ENCODE peak calls at places on chromosomes 13 and 19, in four cellular contexts. P, U, S and A are unnamed samples.

GRCh38 chr13:39809466-39809865 is 154.0 kb downstream of the COG6 start:
- DNase-seq in S (no peak), P (no peak), U (no peak), A (no peak)

GRCh38 chr13:104314926-104315535 is 1248.8 kb upstream of the SLC10A2 start:
- DNase-seq in P (no peak), U (no peak), S (no peak), A (no peak)

GRCh38 chr13:114151565-114152284 is 19.3 kb upstream of the RASA3 start:
- DNase-seq in P (no peak), S (peak), U (no peak), A (peak)

GRCh38 chr13:24746618-24747247 is 17.2 kb upstream of the RNF17 start:
- DNase-seq in U (no peak), P (no peak), S (no peak), A (no peak)

GRCh38 chr13:45398862-45399261 is 19.3 kb downstream of the SLC25A30 start:
- DNase-seq in P (no peak), U (no peak), S (no peak), A (peak)

GRCh38 chr19:8366121-8366581 is 2.2 kb downstream of the ANGPTL4 start:
- DNase-seq in U (no peak), S (no peak), P (no peak), A (no peak)

GRCh38 chr19:32817913-32818476 is 51.6 kb downstream of the SLC7A9 start:
- DNase-seq in U (no peak), S (no peak), P (no peak), A (no peak)

GRCh38 chr13:25141042-25141441 is 31.0 kb downstream of the AMER2 start:
- DNase-seq in P (no peak), U (no peak), S (no peak), A (no peak)

GRCh38 chr19:19142347-19142746 is 4.1 kb upstream of the TMEM161A start:
- DNase-seq in S (no peak), P (no peak), U (no peak), A (no peak)

GRCh38 chr19:11342429-11342828 is 3.0 kb upstream of the RAB3D start:
- DNase-seq in U (no peak), S (no peak), P (no peak), A (no peak)

GRCh38 chr13:110403315-110403714 is 96.2 kb downstream of the COL4A2 start:
- DNase-seq in S (no peak), U (no peak), P (no peak), A (no peak)

GRCh38 chr13:50893211-50893852 is 16.3 kb upstream of the RNASEH2B start:
- DNase-seq in P (no peak), U (no peak), S (no peak), A (peak)

GRCh38 chr13:94660695-94661324 is 51.5 kb downstream of the SOX21 start:
- DNase-seq in S (no peak), U (no peak), P (no peak), A (no peak)

GRCh38 chr13:50942630-50943311 is 33.2 kb downstream of the RNASEH2B start:
- DNase-seq in U (no peak), S (no peak), P (no peak), A (no peak)

GRCh38 chr13:110343241-110343865 is 36.3 kb downstream of the COL4A2 start:
- DNase-seq in S (no peak), U (no peak), P (no peak), A (no peak)

GRCh38 chr19:35116085-35116801 is 620 bp downstream of the FXYD3 start:
- DNase-seq in S (no peak), U (no peak), P (no peak), A (no peak)

GRCh38 chr19:34323433-34324204 is 41.4 kb upstream of the GPI start:
- DNase-seq in S (no peak), U (no peak), P (no peak), A (no peak)

GRCh38 chr13:91817250-91817649 is 418.8 kb downstream of the GPC5 start:
- DNase-seq in S (no peak), U (no peak), P (no peak), A (no peak)

GRCh38 chr13:51282322-51282721 is 57.2 kb upstream of the SERPINE3 start:
- DNase-seq in P (no peak), S (no peak), U (no peak), A (no peak)

GRCh38 chr19:30666301-30666803 is 294.2 kb downstream of the ZNF536 start:
- DNase-seq in U (peak), S (no peak), P (no peak), A (no peak)

GRCh38 chr13:27174766-27175455 is 3.3 kb upstream of the USP12 start:
- DNase-seq in U (no peak), P (no peak), S (no peak), A (no peak)

GRCh38 chr13:114199961-114200672 is 21.1 kb downstream of the CFAP97D2 start:
- DNase-seq in P (no peak), S (no peak), U (no peak), A (no peak)

GRCh38 chr13:51624207-51624606 is 39.9 kb downstream of the WDFY2 start:
- DNase-seq in U (no peak), P (no peak), S (no peak), A (no peak)

GRCh38 chr19:46717034-46717715 is at the start of gene PRKD2:
- DNase-seq in S (peak), P (no peak), U (peak), A (peak)

GRCh38 chr13:93614776-93615175 is 388.2 kb downstream of the GPC6 start:
- DNase-seq in P (no peak), S (no peak), U (no peak), A (no peak)

GRCh38 chr19:30046522-30046921 is 104.5 kb downstream of the URI1 start:
- DNase-seq in P (no peak), S (no peak), U (no peak), A (no peak)

GRCh38 chr19:7869453-7869909 is 4.7 kb downstream of the PRR36 start:
- DNase-seq in U (peak), P (no peak), S (peak), A (peak)

GRCh38 chr19:55652311-55653078 is 2.3 kb upstream of the U2AF2 start:
- DNase-seq in P (no peak), U (peak), S (no peak), A (no peak)

GRCh38 chr13:96252903-96253302 is 163.0 kb downstream of the HS6ST3 start:
- DNase-seq in P (no peak), S (no peak), U (no peak), A (no peak)

GRCh38 chr19:13036366-13036976 is 41.2 kb downstream of the NFIX start:
- DNase-seq in U (no peak), P (no peak), S (peak), A (no peak)

GRCh38 chr13:90968510-90968909 is 379.0 kb upstream of the MIR17HG start:
- DNase-seq in U (no peak), S (no peak), P (no peak), A (no peak)

GRCh38 chr13:46315491-46316075 is 71.5 kb downstream of the RUBCNL start:
- DNase-seq in U (no peak), P (no peak), S (no peak), A (no peak)

GRCh38 chr19:32542477-32543106 is 38.4 kb upstream of the PDCD5 start:
- DNase-seq in S (no peak), P (no peak), U (no peak), A (no peak)

GRCh38 chr13:52652170-52652979 is at the start of gene SUGT1:
- DNase-seq in U (peak), S (peak), P (no peak), A (peak)

GRCh38 chr19:48659768-48660167 is 13.0 kb downstream of the NTN5 start:
- DNase-seq in U (no peak), S (no peak), P (no peak), A (no peak)

GRCh38 chr19:2578391-2578826 is 102.5 kb downstream of the GADD45B start:
- DNase-seq in U (no peak), S (peak), P (no peak), A (no peak)
- H3K27ac ChIP-seq in U (peak), S (peak), P (peak), A (no peak)

DNA sequence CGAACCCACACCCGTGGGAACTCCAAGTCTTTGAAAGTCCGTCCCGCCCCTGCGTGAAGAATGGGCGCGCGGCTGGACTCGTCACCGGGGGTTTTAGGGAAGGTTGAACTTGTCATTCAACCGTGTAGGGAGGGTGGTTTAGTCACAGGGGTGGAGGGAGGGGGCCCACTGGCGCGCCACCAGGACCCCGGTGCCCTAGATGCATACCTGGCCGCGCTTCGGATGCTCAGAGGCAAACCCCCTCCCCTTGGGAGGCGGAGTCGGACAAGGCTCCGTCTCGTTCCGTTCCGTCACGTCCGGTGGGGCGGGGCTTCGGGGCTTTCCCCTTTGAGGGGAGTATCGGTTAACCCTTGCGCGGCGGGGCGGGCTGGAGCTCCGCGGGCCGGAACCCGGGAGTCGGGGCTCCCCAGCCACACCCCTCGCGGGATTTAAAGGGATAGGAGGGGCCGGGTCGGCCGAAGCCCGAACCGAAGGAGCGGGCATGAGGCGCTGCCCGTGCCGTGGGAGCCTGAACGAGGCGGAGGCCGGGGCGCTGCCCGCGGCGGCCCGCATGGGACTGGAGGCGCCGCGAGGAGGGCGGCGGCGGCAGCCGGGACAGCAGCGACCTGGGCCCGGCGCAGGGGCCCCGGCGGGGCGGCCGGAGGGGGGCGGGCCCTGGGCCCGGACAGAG is at the start of the genes COQ8B and ITPKC:
- DNase-seq in S (peak), P (peak), U (peak), A (peak)
- H3K27ac ChIP-seq in S (peak), P (peak), U (peak), A (peak)

GRCh38 chr19:2333807-2334211 is 5.3 kb downstream of the SPPL2B start:
- DNase-seq in S (no peak), P (no peak), U (no peak), A (no peak)

GRCh38 chr19:2330632-2331284 is 2.3 kb downstream of the SPPL2B start:
- DNase-seq in P (no peak), U (no peak), S (no peak), A (no peak)

GRCh38 chr19:2333027-2333806 is 4.7 kb downstream of the SPPL2B start:
- DNase-seq in P (no peak), S (no peak), U (no peak), A (peak)

GRCh38 chr19:2331601-2332246 is 3.2 kb downstream of the SPPL2B start:
- DNase-seq in S (no peak), U (no peak), P (no peak), A (no peak)

DNA sequence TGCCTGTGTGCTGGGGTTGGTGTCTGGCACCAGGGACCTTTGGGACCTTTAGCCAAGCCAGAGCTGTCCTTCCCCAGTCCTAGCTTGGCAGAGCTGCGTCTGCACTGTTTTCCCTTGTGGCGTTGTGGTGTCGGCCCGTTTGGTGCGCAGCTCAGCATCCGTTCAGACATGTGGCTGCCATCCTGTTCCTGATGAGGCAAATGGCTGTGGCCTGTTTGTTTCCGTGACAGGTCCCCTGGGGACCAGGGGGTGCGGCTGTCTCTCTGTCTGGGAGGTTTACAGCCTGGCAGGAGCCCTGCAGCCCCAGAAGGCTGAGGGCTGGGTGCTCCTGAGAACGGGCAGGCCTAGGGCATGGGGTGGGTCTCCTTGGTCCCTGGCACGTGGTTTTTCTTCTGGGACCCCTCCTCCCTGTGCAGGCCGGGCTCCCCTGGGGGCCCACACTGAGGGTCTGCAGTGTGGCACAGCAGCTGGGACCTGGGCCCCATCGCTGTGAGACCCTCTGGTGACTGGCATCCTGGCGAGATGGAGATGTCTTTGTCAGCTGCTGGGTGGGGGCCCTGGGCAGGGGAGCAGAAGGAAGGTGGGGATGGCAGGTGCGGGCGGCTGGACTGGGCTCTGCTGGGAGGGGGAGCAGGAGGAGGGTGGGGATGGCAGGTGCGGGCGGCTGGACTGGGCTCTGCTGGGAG is 4.0 kb downstream of the SPPL2B start:
- DNase-seq in P (no peak), U (no peak), S (no peak), A (no peak)
- H3K27ac ChIP-seq in P (no peak), U (no peak), S (no peak), A (no peak)

DNA sequence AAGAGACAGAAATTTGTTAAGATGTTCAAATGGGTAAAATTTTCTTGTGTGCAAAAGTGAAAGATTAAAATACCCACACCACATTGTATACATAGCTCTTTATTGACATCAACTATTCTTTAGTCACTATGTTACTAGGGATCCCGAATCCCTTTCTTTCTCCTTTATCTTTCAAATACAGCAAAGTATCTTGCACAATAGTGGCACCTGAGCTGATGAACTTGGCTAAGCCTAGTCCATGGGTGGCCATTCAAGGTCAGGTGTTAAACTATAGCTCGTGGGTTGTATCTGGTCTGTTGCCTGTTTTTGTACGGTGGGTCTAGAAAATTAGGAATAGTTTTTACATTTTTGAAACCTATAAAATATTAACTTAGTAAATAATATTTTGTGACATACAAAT is 210.9 kb downstream of the SLITRK6 start:
- DNase-seq in P (no peak), U (no peak), S (no peak), A (no peak)
- H3K27ac ChIP-seq in P (no peak), U (no peak), S (no peak), A (no peak)

GRCh38 chr19:9819590-9819898 is 665 bp upstream of the FBXL12 start:
- DNase-seq in U (no peak), P (no peak), S (no peak), A (no peak)
- H3K27ac ChIP-seq in U (no peak), P (peak), S (peak), A (peak)

DNA sequence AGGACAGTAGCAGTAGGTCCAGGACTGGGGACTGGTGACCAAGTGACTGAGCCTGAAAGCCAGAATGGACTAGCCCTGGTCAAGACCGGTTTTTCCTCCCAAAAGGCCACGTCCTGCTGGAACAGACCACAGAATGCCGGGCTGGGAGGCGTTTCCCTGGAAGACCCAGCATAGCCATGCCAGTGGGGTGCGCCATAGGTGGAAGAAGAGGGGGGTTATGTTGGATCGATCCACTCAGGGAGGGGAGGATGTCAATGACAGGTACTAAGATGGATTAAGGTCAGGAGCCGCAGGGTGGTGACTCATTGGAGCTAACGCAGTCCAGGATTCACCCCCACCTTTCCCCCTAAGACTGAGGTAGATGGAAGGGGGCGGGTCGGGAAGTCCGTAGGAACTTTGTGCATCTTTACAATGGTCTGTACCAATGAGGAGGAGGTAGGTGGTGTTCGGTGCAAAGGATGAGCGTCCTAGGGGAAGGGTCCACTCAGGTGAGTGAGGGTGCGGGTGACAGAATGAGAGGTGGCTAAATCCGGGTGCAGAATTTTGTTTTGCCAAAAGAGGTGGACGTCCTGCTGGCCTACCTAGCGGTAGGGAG is 21.0 kb downstream of the VASP start:
- DNase-seq in P (no peak), U (peak), S (no peak), A (no peak)
- H3K27ac ChIP-seq in P (no peak), U (no peak), S (no peak), A (no peak)

DNA sequence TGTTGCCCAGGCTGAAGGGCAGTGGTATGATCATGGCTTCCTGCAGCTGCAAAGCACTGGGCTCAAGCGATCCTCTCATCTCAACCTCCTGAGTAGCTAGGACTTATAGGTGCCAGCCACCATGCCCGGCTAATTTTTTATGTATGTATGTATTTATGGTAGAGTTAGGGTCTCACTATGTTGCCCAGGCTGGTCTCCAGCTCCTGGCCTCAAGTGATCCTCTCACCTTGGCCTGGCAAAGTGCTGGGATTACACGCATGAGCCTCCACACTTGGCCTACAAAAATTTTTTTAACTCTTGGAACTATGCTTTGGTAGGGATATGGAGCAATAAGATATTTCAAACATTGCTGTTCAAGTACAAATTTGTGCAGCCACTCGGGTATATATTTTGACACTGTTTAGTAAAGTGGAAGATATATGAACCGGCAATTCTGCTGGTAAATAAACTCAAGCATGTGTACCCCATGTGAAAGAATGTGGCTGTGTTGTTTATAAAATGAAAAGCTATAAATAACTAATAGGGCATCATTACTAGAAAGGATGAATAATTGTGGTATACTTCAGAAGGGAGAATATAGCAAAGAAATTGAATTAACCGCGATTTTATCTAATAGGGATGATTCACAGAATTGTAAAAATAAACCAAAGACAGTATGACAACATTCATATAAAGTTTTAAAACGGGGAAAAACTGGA is 1.1 kb downstream of the ZNF566 start:
- DNase-seq in U (no peak), S (no peak), P (no peak), A (no peak)
- H3K27ac ChIP-seq in U (no peak), S (peak), P (peak), A (peak)

DNA sequence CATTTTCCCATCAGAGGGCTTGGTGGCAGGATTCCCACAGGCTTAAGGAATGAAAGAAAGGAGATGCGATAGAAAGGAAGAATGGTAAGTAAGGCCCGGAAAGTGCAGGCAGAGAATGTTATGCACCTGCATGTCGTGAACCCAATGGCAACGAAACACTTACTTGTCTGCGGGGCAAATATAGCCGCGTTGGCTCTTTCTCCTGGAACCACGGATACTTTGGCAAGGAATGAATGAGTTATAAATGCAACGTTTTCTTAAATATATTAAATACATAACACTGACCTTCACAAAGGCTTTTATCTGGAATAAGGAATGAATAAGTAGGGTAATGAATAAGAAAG is 192.1 kb downstream of the KATNAL1 start:
- DNase-seq in U (no peak), P (no peak), S (no peak), A (no peak)
- H3K27ac ChIP-seq in U (no peak), P (peak), S (no peak), A (no peak)

GRCh38 chr19:1093811-1094553 is 1.2 kb downstream of the POLR2E start:
- DNase-seq in S (peak), U (peak), P (no peak), A (no peak)
- H3K27ac ChIP-seq in S (no peak), U (no peak), P (peak), A (peak)